ENCODE peak calls at places on chromosomes 12 and 14, in seven cellular contexts. G is GM23338, C is BE2C, P is mucosa of descending colon, O is upper lobe of right lung, L is ascending aorta, Y is body of pancreas. I is an unnamed sample.

GRCh38 chr12:111635524-111635923 is 36.4 kb upstream of the ATXN2 start:
- DNase-seq in L (no peak), Y (no peak), C (no peak), P (no peak), G (no peak), O (no peak), I (no peak)

GRCh38 chr12:132162508-132163031 is 18.3 kb downstream of the NOC4L start:
- DNase-seq in G (no peak), C (no peak), L (no peak), O (peak), P (no peak), Y (no peak), I (no peak)

GRCh38 chr12:85529896-85530295 is 249.9 kb downstream of the ALX1 start:
- DNase-seq in Y (no peak), G (no peak), O (no peak), P (no peak), L (no peak), C (no peak), I (no peak)

GRCh38 chr12:6896846-6897435 is 7.7 kb upstream of the LRRC23 start:
- DNase-seq in Y (peak), O (no peak), L (no peak), C (no peak), G (no peak), P (no peak), I (no peak)

GRCh38 chr12:65123435-65124063 is 2.4 kb upstream of the WIF1 start:
- DNase-seq in G (peak), L (no peak), C (peak), Y (no peak), P (peak), O (no peak), I (peak)

GRCh38 chr14:104976198-104977007 is 1.8 kb downstream of the AHNAK2 start:
- DNase-seq in O (peak), P (peak), Y (peak), L (no peak), C (peak), G (peak), I (peak)

GRCh38 chr12:115979851-115980250 is 297.6 kb downstream of the MED13L start:
- DNase-seq in G (peak), L (no peak), Y (no peak), O (no peak), C (no peak), P (no peak), I (no peak)

GRCh38 chr14:44625098-44625497 is 118.0 kb upstream of the FSCB start:
- DNase-seq in C (no peak), L (no peak), Y (no peak), G (no peak), O (no peak), P (no peak), I (no peak)

GRCh38 chr12:58703911-58704310 is 216.4 kb downstream of the LRIG3 start:
- DNase-seq in L (no peak), C (no peak), P (no peak), O (no peak), Y (no peak), G (no peak), I (no peak)

GRCh38 chr12:65533177-65533883 is 254.8 kb downstream of the MSRB3 start:
- DNase-seq in C (no peak), O (no peak), L (no peak), Y (no peak), G (no peak), P (no peak), I (peak)

GRCh38 chr14:60905930-60906329 is 74.9 kb downstream of the TRMT5 start:
- DNase-seq in P (no peak), Y (no peak), G (no peak), C (no peak), O (no peak), L (no peak), I (no peak)

GRCh38 chr12:51994959-51995358 is 11.8 kb upstream of the TAMALIN start:
- DNase-seq in C (no peak), L (no peak), O (no peak), G (no peak), P (no peak), Y (no peak), I (no peak)

GRCh38 chr14:96151242-96151641 is 53.4 kb upstream of the BDKRB2 start:
- DNase-seq in G (no peak), O (no peak), Y (no peak), C (no peak), P (no peak), L (no peak), I (no peak)

GRCh38 chr12:94049718-94050117 is 98.7 kb upstream of the PLXNC1 start:
- DNase-seq in G (no peak), C (peak), P (no peak), O (no peak), L (no peak), Y (no peak), I (no peak)

GRCh38 chr12:100382327-100382726 is 25.5 kb downstream of the SLC17A8 start:
- DNase-seq in L (no peak), P (no peak), C (no peak), O (no peak), G (no peak), Y (no peak), I (no peak)

GRCh38 chr12:95608252-95609033 is 57.2 kb upstream of the USP44 start:
- DNase-seq in C (no peak), P (peak), O (peak), Y (peak), G (peak), L (peak), I (no peak)

GRCh38 chr12:132588821-132589669 is 21.3 kb downstream of the LRCOL1 start:
- DNase-seq in L (no peak), C (no peak), O (no peak), Y (no peak), P (no peak), G (no peak), I (no peak)

GRCh38 chr12:6582196-6582595 is 14.1 kb upstream of the NOP2 start:
- DNase-seq in L (no peak), C (peak), O (no peak), P (no peak), G (peak), Y (no peak), I (peak)

GRCh38 chr12:122964439-122965257 is 1.6 kb downstream of the ABCB9 start:
- DNase-seq in G (no peak), L (no peak), O (no peak), P (no peak), Y (no peak), C (no peak), I (peak)

GRCh38 chr12:52542157-52542556 is 10.8 kb downstream of the KRT71 start:
- DNase-seq in P (no peak), L (no peak), C (no peak), G (no peak), Y (no peak), O (no peak), I (no peak)

GRCh38 chr12:64256166-64256800 is 34.2 kb upstream of the KICS2 start:
- DNase-seq in O (no peak), Y (no peak), G (peak), P (peak), C (no peak), L (no peak), I (peak)

DNA sequence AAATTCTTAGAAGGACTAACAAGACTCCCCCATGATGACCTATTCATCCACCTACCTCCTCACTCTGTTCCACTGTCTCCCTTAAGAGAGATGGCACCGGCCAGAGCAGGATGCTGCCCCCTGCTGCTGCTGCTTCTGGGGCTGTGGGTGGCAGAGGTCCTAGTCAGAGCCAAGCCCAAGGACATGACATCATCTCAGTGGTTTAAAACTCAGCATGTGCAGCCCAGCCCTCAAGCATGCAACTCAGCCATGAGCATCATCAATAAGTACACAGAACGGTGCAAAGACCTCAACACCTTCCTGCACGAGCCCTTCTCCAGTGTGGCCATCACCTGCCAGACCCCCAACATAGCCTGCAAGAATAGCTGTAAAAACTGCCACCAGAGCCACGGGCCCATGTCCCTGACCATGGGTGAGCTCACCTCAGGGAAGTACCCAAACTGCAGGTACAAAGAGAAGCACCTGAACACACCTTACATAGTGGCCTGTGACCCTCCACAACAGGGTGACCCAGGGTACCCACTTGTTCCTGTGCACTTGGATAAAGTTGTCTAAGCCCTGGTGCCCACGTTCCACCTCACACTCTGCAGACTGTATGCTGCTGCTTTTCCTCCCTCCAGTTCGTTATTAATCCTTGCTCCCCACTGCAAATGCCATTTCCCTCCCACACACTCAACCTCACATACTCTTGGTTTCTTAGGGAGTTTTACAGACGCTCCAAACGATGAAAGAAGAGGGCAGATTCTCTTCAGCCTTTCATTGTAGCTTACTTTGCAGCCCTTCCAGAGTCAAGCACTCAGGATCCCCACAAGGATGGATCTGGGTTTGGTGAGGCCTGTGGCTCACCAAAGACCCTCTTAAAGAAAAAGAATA is at the start of gene RNASE8:
- DNase-seq in P (no peak), L (no peak), C (no peak), G (no peak), Y (no peak), O (no peak), I (no peak)
- TF ChIP-seq CTCF in P (no peak), L (no peak), C (no peak), G (peak), Y (no peak), O (no peak), I (no peak)

GRCh38 chr12:128613821-128614220 is 209.9 kb downstream of the SLC15A4 start:
- DNase-seq in P (no peak), O (no peak), G (peak), C (no peak), L (no peak), Y (no peak), I (no peak)
- TF ChIP-seq CTCF in P (no peak), O (no peak), G (no peak), C (no peak), L (no peak), Y (no peak), I (no peak)

GRCh38 chr12:47698055-47698454 is 7.8 kb downstream of the RPAP3 start:
- DNase-seq in Y (no peak), L (no peak), O (no peak), C (no peak), G (no peak), P (no peak), I (no peak)
- TF ChIP-seq CTCF in Y (no peak), L (no peak), O (no peak), C (no peak), G (no peak), P (no peak), I (no peak)

DNA sequence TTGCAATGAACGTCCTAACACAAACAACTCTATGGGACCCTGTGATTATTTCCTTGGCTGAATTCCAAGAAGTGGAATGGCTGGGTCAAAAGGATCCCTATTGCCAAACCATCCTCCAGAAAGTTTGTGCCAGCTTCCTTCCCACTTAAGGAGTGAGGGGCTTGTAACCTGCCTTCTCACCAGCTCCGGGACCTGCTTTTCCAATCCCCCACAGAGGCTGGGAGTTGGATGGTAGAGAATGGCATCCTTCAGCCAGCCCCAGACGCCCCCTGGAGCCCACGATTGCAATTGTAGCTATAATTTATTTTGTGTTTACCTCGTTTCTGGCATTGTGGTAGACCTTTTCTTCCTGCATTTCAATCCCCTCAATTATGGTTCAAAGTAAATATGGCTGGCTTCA is 9.7 kb upstream of the ZDHHC22 start:
- DNase-seq in P (no peak), Y (no peak), L (no peak), O (no peak), C (peak), G (peak), I (peak)
- TF ChIP-seq CTCF in P (no peak), Y (peak), L (no peak), O (peak), C (peak), G (peak), I (peak)

DNA sequence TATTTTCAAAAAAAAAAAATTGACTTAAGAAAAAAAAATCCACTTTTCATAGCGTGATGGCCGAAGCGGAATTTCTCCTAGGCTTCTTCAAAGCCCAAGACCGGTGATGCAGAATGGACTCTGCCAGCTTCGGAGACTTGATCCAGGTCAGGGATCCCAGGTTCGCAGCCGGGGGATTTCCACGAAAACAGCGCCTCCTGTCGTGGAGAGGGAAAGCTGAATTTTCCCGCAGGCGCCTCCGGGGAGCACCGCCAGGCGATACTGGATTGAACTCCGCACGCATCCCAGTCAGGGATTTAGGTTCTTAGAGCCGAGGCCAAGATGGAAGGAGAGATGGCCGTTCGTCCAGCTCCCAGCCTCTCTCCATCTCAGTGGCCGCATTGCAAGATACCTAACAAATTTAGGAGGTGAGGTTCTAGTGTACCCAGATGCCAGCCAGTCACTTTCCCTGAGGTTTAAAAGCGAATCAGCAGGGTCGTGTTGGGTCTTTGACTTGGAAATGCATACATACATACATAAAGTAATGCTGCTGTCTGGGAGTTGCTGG is 2.2 kb downstream of the TTC6 start:
- DNase-seq in C (no peak), L (no peak), Y (no peak), G (peak), O (peak), P (peak), I (peak)
- TF ChIP-seq CTCF in C (peak), L (no peak), Y (no peak), G (peak), O (peak), P (peak), I (peak)

GRCh38 chr12:12286441-12286840 is 19.6 kb upstream of the LRP6 start:
- DNase-seq in P (no peak), G (no peak), C (no peak), O (no peak), Y (no peak), L (no peak), I (no peak)
- TF ChIP-seq CTCF in P (no peak), G (no peak), C (no peak), O (no peak), Y (no peak), L (no peak), I (no peak)

DNA sequence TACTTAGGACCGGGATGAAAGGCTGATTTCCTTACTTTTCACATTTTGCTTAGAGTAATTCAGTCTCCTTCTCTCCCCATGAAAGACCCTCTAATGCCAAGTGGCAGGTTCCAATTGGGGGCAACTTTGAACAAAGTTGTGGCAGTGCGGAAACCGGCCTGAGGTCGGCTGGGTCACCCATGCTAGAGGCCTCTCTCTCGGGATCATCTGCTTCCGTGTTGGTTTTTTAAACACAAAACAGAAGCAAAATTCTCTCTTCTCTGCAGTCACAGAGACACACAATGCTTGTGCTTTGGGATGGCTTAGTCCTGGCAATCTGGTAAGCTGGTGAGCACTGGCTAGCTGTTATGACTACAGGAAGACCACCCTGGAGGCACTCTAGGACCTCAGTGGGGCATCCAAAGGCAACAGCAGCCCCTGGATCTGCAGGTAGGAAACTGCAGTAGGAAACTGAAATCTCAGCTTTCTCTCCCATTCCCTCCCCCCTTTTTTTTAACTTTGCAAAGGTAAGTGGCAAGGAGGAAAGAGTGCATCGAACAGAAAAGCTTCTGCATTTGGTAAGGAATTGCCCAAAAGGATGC is 102.1 kb downstream of the BCL11B start:
- DNase-seq in C (no peak), G (peak), O (no peak), Y (no peak), L (no peak), P (no peak), I (no peak)
- TF ChIP-seq CTCF in C (no peak), G (peak), O (no peak), Y (no peak), L (no peak), P (no peak), I (no peak)

GRCh38 chr12:27076930-27077329 is 5.4 kb downstream of the C12orf71 start:
- DNase-seq in O (no peak), L (no peak), G (no peak), C (no peak), P (no peak), Y (no peak), I (no peak)

GRCh38 chr12:27077586-27077985 is 4.8 kb downstream of the C12orf71 start:
- DNase-seq in Y (no peak), G (no peak), C (no peak), O (no peak), L (no peak), P (no peak), I (no peak)

GRCh38 chr12:27083861-27084271 is 1.5 kb upstream of the C12orf71 start:
- DNase-seq in Y (no peak), P (no peak), L (no peak), O (no peak), C (no peak), G (peak), I (peak)

GRCh38 chr12:27085654-27086053 is 3.3 kb upstream of the C12orf71 start:
- DNase-seq in G (no peak), L (no peak), Y (no peak), O (no peak), C (no peak), P (no peak), I (no peak)

DNA sequence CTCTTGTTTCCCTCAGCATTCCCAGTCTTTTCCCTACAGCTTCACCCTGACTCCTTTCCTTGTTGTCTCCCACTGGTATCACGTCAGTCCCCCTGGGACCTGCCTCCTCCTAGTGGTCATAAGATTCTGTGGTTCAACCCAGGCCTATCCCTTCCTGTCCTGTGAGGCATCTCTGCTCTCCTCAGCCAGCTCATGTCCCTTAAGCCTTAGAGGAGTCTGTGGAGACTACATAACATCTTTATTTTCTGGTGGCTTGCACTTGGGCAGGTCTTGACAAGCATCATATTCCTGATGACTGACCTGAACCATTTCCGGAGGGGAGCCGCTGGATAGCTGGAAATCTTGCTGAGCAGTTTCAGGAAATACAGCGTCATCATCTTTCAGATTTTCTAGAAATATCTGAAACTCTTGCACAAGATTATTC is 698 bp downstream of the C12orf71 start:
- DNase-seq in L (no peak), O (no peak), C (peak), Y (no peak), G (peak), P (no peak), I (no peak)
- TF ChIP-seq CTCF in L (no peak), O (no peak), C (peak), Y (no peak), G (peak), P (no peak), I (no peak)

GRCh38 chr14:23568600-23569310 is 1.2 kb upstream of the AP1G2 start:
- DNase-seq in L (no peak), Y (no peak), G (peak), C (peak), P (peak), O (peak), I (peak)

GRCh38 chr14:23567186-23568020 is at the start of gene AP1G2:
- DNase-seq in P (peak), C (peak), G (peak), Y (peak), L (peak), O (peak), I (peak)

GRCh38 chr14:23570806-23571483 is 3.4 kb upstream of the AP1G2 start:
- DNase-seq in C (no peak), P (no peak), L (no peak), Y (no peak), G (no peak), O (peak), I (no peak)

GRCh38 chr14:23568021-23568599 is 519 bp upstream of the AP1G2 start:
- DNase-seq in C (no peak), O (peak), G (no peak), L (no peak), Y (no peak), P (no peak), I (no peak)

GRCh38 chr14:23569443-23570151 is 2.0 kb upstream of the AP1G2 start:
- DNase-seq in G (peak), C (peak), L (no peak), Y (no peak), P (no peak), O (peak), I (no peak)
- TF ChIP-seq CTCF in G (no peak), C (peak), L (no peak), Y (no peak), P (no peak), O (no peak), I (no peak)

GRCh38 chr14:89954045-89955021 is at the start of gene EFCAB11:
- DNase-seq in L (peak), P (peak), G (peak), O (peak), Y (peak), C (peak), I (peak)
- TF ChIP-seq CTCF in L (no peak), P (no peak), G (peak), O (no peak), Y (no peak), C (peak), I (no peak)

I was measured in nephron progenitor cell.